ENCODE peak calls at places on chromosomes 1 and 21, in eight cellular contexts. Q is fibroblast of villous mesenchyme; V is HFF-Myc; A is ovary; G is CD4-positive, alpha-beta T cell; K is lung; T is body of pancreas; L is PC-3. Z is an unnamed sample.

GRCh38 chr1:53196485-53197271 is at the start of gene CPT2:
- DNase-seq in Q (peak), A (peak), L (peak), T (peak), G (peak), V (peak), K (peak), Z (peak)

GRCh38 chr1:210366767-210367166 is 38.1 kb downstream of the HHAT start:
- DNase-seq in Q (no peak), L (peak), K (no peak), A (no peak), T (no peak), V (no peak), G (no peak), Z (no peak)

GRCh38 chr1:78003882-78004718 is 639 bp upstream of the DNAJB4 start:
- DNase-seq in L (peak), Q (peak), G (peak), V (peak), A (peak), T (peak), K (no peak), Z (peak)

GRCh38 chr1:18946550-18947381 is 9.7 kb downstream of the IFFO2 start:
- DNase-seq in T (no peak), G (no peak), K (no peak), V (no peak), L (no peak), Q (no peak), A (no peak), Z (no peak)

GRCh38 chr1:209710837-209711236 is 6.2 kb downstream of the HSD11B1 start:
- DNase-seq in T (no peak), V (no peak), L (peak), Q (no peak), K (no peak), A (no peak), G (no peak), Z (no peak)

GRCh38 chr1:31460027-31460426 is 47.0 kb downstream of the SERINC2 start:
- DNase-seq in Q (peak), K (no peak), V (no peak), L (peak), T (no peak), A (no peak), G (no peak), Z (no peak)

GRCh38 chr21:34990842-34991241 is 58.3 kb downstream of the RUNX1 start:
- DNase-seq in L (no peak), Q (no peak), V (no peak), K (no peak), G (no peak), A (no peak), T (no peak), Z (no peak)

GRCh38 chr1:230308039-230308438 is 118.1 kb downstream of the PGBD5 start:
- DNase-seq in V (peak), T (peak), L (peak), G (no peak), K (peak), Q (peak), A (peak), Z (no peak)

GRCh38 chr1:150979007-150979722 is 2.9 kb upstream of the ANXA9 start:
- DNase-seq in T (peak), V (peak), Q (peak), K (peak), A (peak), G (peak), L (peak), Z (peak)

GRCh38 chr1:93114403-93114802 is 35.3 kb downstream of the MTF2 start:
- DNase-seq in V (peak), T (no peak), Q (peak), G (no peak), A (no peak), K (no peak), L (peak), Z (no peak)

GRCh38 chr1:83775977-83776603 is 222.8 kb downstream of the TTLL7 start:
- DNase-seq in T (no peak), L (no peak), G (no peak), K (no peak), A (no peak), Q (no peak), V (no peak), Z (no peak)

GRCh38 chr1:238653693-238654321 is 732.6 kb upstream of the CHRM3 start:
- DNase-seq in A (no peak), K (no peak), G (no peak), T (no peak), Q (no peak), L (peak), V (no peak), Z (no peak)

GRCh38 chr1:68973459-68974244 is 476.8 kb upstream of the DEPDC1 start:
- DNase-seq in T (no peak), G (no peak), L (peak), V (no peak), Q (peak), K (no peak), A (no peak), Z (no peak)

GRCh38 chr1:183194527-183195145 is 8.6 kb downstream of the LAMC2 start:
- DNase-seq in K (no peak), V (no peak), A (no peak), L (no peak), T (no peak), G (no peak), Q (no peak), Z (no peak)

GRCh38 chr1:227901239-227901905 is 46.4 kb downstream of the WNT9A start:
- DNase-seq in G (no peak), V (no peak), A (no peak), T (no peak), K (no peak), L (no peak), Q (no peak), Z (no peak)

GRCh38 chr1:227900571-227901051 is 47.1 kb downstream of the WNT9A start:
- DNase-seq in K (no peak), A (peak), L (no peak), Q (no peak), V (no peak), G (no peak), T (no peak), Z (no peak)

GRCh38 chr1:227902641-227902990 is 45.1 kb downstream of the WNT9A start:
- DNase-seq in Q (no peak), A (no peak), L (no peak), V (no peak), G (no peak), K (no peak), T (no peak), Z (no peak)

GRCh38 chr1:227903061-227903521 is 44.6 kb downstream of the WNT9A start:
- DNase-seq in K (no peak), Q (no peak), V (no peak), G (no peak), L (no peak), A (no peak), T (no peak), Z (no peak)

GRCh38 chr1:227901906-227902640 is 45.7 kb downstream of the WNT9A start:
- DNase-seq in V (no peak), G (no peak), Q (no peak), K (no peak), L (peak), A (no peak), T (no peak), Z (no peak)
- TF ChIP-seq CTCF in V (peak), G (no peak), Q (no peak), K (no peak), L (peak), A (no peak), T (no peak), Z (no peak)

GRCh38 chr1:164443166-164443565 is 115.8 kb upstream of the PBX1 start:
- DNase-seq in V (no peak), L (no peak), Q (peak), K (no peak), T (no peak), G (no peak), A (no peak), Z (no peak)

GRCh38 chr1:164446020-164446419 is 113.0 kb upstream of the PBX1 start:
- DNase-seq in Q (no peak), L (no peak), A (no peak), T (no peak), V (no peak), G (no peak), K (no peak), Z (no peak)

GRCh38 chr1:164443836-164444235 is 115.1 kb upstream of the PBX1 start:
- DNase-seq in L (no peak), G (no peak), T (no peak), A (no peak), Q (peak), V (no peak), K (no peak), Z (no peak)

DNA sequence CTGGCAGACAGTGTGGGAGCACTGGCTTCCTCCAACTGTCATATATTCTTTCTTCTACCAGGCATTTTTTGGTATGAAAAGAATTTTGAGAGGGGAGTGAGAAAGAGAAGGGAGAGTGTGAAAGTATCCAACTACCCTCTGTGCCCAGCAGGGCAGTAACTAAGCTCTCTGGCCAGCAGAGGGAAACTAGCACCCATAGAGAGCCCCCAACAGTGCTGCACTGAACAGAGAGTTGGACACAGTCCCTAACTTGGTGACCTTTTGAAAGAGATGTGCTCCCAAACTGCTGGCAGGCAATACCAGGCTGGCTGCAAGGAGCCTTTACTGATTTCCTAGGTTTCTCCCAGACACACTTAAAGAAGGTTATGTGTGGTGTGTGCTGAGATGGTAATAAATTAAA is 118.8 kb upstream of the PBX1 start:
- DNase-seq in V (no peak), L (peak), T (peak), K (no peak), A (no peak), Q (peak), G (no peak), Z (no peak)
- TF ChIP-seq CTCF in V (peak), L (peak), T (no peak), K (no peak), A (no peak), Q (peak), G (no peak), Z (peak)

DNA sequence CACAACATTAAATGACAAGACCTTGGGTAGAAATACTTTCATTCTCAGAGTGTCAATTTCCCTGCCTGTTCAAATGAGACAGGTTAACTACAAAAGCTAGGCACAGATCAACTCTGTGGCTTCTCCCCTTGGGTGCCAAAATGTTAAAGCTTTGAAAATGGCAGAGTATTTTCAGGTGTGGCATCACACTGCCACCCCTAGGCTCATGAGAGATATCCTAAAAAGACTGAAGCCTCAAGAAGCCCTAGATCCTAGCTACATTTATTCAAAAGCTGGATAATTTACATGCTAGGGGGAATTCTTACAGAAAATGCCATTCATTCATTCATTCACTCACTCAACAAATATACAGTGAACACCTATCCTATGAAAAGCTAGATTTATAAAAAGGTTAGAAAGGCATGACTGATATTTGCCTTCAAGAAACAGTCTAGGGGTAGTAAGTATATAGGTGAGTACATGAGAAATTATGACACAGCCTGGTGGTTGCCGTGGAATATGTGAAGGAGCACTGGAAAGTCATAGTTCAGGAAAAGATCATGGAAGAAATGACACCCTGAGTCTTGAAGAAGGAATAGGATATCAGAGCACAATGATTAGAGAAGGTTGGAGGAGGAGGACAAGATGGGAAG is 15.9 kb upstream of the RAB4A start:
- DNase-seq in V (no peak), T (peak), A (no peak), L (peak), K (no peak), G (no peak), Q (peak), Z (no peak)
- TF ChIP-seq CTCF in V (no peak), T (no peak), A (peak), L (peak), K (no peak), G (peak), Q (peak), Z (peak)

GRCh38 chr1:107315652-107316051 is 174.8 kb downstream of the NTNG1 start:
- DNase-seq in L (peak), G (no peak), V (no peak), K (no peak), A (no peak), T (no peak), Q (no peak), Z (no peak)

GRCh38 chr1:107323765-107324164 is 182.9 kb downstream of the NTNG1 start:
- DNase-seq in A (no peak), G (no peak), K (no peak), V (no peak), Q (no peak), T (no peak), L (no peak), Z (no peak)

GRCh38 chr1:107318932-107319331 is 178.1 kb downstream of the NTNG1 start:
- DNase-seq in K (no peak), V (no peak), A (no peak), G (no peak), L (no peak), T (no peak), Q (no peak), Z (no peak)
- TF ChIP-seq CTCF in K (no peak), V (no peak), A (no peak), G (no peak), L (no peak), T (no peak), Q (no peak), Z (no peak)

GRCh38 chr1:231431665-231432415 is 9.8 kb upstream of the EGLN1 start:
- DNase-seq in K (no peak), T (no peak), V (no peak), Q (no peak), A (no peak), L (no peak), G (no peak), Z (no peak)
- TF ChIP-seq CTCF in K (no peak), T (no peak), V (no peak), Q (no peak), A (no peak), L (no peak), G (no peak), Z (no peak)

DNA sequence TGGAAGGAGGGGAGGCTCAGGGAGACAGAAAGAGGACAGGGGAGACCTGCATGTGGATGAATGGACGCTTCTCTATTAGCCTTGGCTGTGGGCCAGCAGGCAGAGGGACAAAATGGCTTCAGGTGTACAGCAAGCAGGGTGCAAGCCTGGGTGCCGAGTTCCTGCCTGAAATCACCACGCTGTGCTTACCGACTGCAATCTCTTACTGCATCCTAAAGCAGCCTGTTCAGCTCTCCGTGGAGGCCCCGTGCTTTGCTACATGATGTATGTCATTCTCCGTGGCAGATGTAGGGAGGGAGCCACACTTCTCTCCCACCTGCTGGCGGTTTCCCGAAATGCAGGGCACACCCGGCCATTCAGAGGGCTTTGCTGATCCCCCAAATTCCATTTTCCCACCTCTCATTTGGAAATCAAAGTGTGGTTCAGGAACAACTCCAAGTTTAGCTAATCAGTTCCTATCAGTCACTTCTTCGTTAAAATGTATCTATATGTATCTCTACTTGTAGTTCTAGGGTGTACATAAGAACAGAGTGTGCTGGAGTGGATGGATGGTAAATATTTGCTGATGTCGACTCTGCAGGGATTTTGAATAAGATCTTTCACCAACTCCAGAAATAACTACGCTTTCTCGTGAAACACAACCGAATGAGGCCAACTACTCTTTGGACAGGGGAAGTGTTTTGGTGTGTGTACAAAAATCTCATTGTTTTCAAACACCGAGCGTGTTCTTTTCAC is 122.3 kb upstream of the BACE2 start:
- DNase-seq in V (no peak), A (no peak), Q (no peak), L (peak), T (peak), K (no peak), G (no peak), Z (peak)
- TF ChIP-seq CTCF in V (no peak), A (no peak), Q (no peak), L (peak), T (peak), K (no peak), G (no peak), Z (peak)

GRCh38 chr21:44267655-44268142 is 6.0 kb upstream of the DNMT3L start:
- DNase-seq in V (no peak), G (peak), Q (peak), A (no peak), L (peak), T (peak), K (no peak), Z (no peak)
- TF ChIP-seq CTCF in V (peak), G (peak), Q (peak), A (no peak), L (no peak), T (no peak), K (no peak), Z (no peak)

GRCh38 chr1:228415221-228415620 is 1.4 kb downstream of the TRIM17 start:
- DNase-seq in T (no peak), Q (no peak), G (no peak), V (no peak), L (no peak), K (no peak), A (no peak), Z (no peak)

GRCh38 chr1:228417061-228417460 is 400 bp upstream of the TRIM17 start:
- DNase-seq in A (no peak), V (no peak), K (no peak), L (no peak), G (no peak), Q (no peak), T (no peak), Z (no peak)

GRCh38 chr1:228417471-228418203 is 976 bp upstream of the TRIM17 start:
- DNase-seq in G (no peak), L (peak), A (no peak), V (no peak), T (no peak), Q (no peak), K (no peak), Z (no peak)

GRCh38 chr1:228415853-228416216 is 826 bp downstream of the TRIM17 start:
- DNase-seq in K (no peak), G (no peak), L (no peak), T (no peak), V (no peak), Q (no peak), A (no peak), Z (no peak)

GRCh38 chr1:228416217-228416971 is at the start of gene TRIM17:
- DNase-seq in V (no peak), T (peak), Q (peak), A (peak), K (peak), G (peak), L (no peak), Z (peak)
- TF ChIP-seq CTCF in V (no peak), T (peak), Q (peak), A (no peak), K (no peak), G (no peak), L (no peak), Z (peak)

GRCh38 chr1:16904560-16905111 is 8.9 kb downstream of the RNU1-2 start:
- DNase-seq in K (peak), V (peak), Q (peak), G (peak), A (peak), L (peak), T (peak), Z (peak)

GRCh38 chr1:16903458-16903796 is 7.6 kb downstream of the RNU1-2 start:
- DNase-seq in A (no peak), G (no peak), V (no peak), L (no peak), K (no peak), T (no peak), Q (no peak), Z (no peak)

GRCh38 chr1:16905112-16905855 is 9.5 kb downstream of the RNU1-2 start:
- DNase-seq in L (peak), T (peak), Q (peak), K (no peak), A (no peak), V (peak), G (no peak), Z (peak)

GRCh38 chr1:16900771-16901170 is 5.0 kb downstream of the RNU1-2 start:
- DNase-seq in K (no peak), Q (no peak), G (no peak), A (no peak), V (no peak), L (no peak), T (no peak), Z (no peak)

DNA sequence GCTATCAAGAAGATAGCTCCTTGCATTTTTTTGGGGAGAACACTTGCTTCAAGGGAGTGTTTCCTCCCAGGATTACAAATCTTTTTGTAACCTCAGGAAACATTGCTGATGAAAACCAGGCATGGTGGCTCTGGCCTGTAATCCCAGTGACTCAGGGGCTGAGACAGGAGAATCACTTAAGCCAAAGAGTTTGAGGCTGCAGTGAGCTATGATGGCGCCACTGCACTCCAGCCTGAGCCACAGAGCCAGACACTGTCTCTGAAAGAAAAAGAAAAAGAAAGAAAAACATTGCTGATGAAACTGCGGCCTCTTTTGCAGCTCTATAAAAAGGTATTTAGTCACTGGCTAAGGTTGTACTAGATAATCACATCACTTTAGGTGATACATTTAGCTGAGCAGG is 7.3 kb downstream of the RNU1-2 start:
- DNase-seq in Q (peak), V (no peak), K (no peak), T (no peak), A (no peak), L (peak), G (no peak), Z (no peak)
- TF ChIP-seq CTCF in Q (no peak), V (no peak), K (no peak), T (no peak), A (no peak), L (no peak), G (no peak), Z (no peak)

Z was measured in neural crest cell.